ENCODE peak calls at places on chromosome 9, in eight cellular contexts. One of them, this sample, is unnamed.

GRCh38 chr9:133455936-133456335 is 3.8 kb upstream of the CACFD1 start:
- DNase-seq in breast epithelium: no peak
- DNase-seq in GM23338: no peak
- DNase-seq in Peyer's patch: no peak
- DNase-seq in stomach: no peak
- DNase-seq in cardiac muscle cell: no peak
- DNase-seq in testis: no peak
- DNase-seq in endothelial cell of umbilical vein: no peak
- DNase-seq in this sample: no peak

GRCh38 chr9:35186524-35186923 is 24.7 kb downstream of the UNC13B start:
- DNase-seq in cardiac muscle cell: no peak
- DNase-seq in GM23338: no peak
- DNase-seq in Peyer's patch: peak; percentile 60
- DNase-seq in breast epithelium: no peak
- DNase-seq in stomach: no peak
- DNase-seq in testis: no peak
- DNase-seq in endothelial cell of umbilical vein: no peak
- DNase-seq in this sample: no peak

GRCh38 chr9:734831-735511 is 106.5 kb upstream of the DMRT1 start:
- DNase-seq in Peyer's patch: no peak
- DNase-seq in breast epithelium: no peak
- DNase-seq in cardiac muscle cell: no peak
- DNase-seq in endothelial cell of umbilical vein: peak; percentile 98
- DNase-seq in stomach: no peak
- DNase-seq in GM23338: no peak
- DNase-seq in testis: peak; percentile 37
- DNase-seq in this sample: no peak

GRCh38 chr9:72554221-72554641 is 32.8 kb downstream of the TMC1 start:
- DNase-seq in endothelial cell of umbilical vein: peak; percentile 5
- DNase-seq in stomach: no peak
- DNase-seq in Peyer's patch: no peak
- DNase-seq in breast epithelium: no peak
- DNase-seq in testis: no peak
- DNase-seq in GM23338: no peak
- DNase-seq in cardiac muscle cell: no peak
- DNase-seq in this sample: no peak

GRCh38 chr9:95107001-95107749 is 210.3 kb downstream of the FANCC start:
- DNase-seq in breast epithelium: peak; percentile 46
- DNase-seq in GM23338: no peak
- DNase-seq in Peyer's patch: peak; percentile 36
- DNase-seq in endothelial cell of umbilical vein: peak; percentile 83
- DNase-seq in stomach: no peak
- DNase-seq in cardiac muscle cell: no peak
- DNase-seq in testis: peak; percentile 62
- DNase-seq in this sample: peak; percentile 57

GRCh38 chr9:69498430-69498829 is 173.4 kb downstream of the ENTREP1 start:
- DNase-seq in stomach: no peak
- DNase-seq in GM23338: no peak
- DNase-seq in testis: no peak
- DNase-seq in Peyer's patch: no peak
- DNase-seq in endothelial cell of umbilical vein: no peak
- DNase-seq in cardiac muscle cell: no peak
- DNase-seq in breast epithelium: no peak
- DNase-seq in this sample: no peak

GRCh38 chr9:126236273-126236672 is 90.4 kb upstream of the MVB12B start:
- DNase-seq in cardiac muscle cell: no peak
- DNase-seq in stomach: no peak
- DNase-seq in Peyer's patch: no peak
- DNase-seq in breast epithelium: no peak
- DNase-seq in GM23338: no peak
- DNase-seq in endothelial cell of umbilical vein: no peak
- DNase-seq in testis: no peak
- DNase-seq in this sample: no peak

GRCh38 chr9:111925017-111925770 is 28.6 kb downstream of the UGCG start:
- DNase-seq in Peyer's patch: no peak
- DNase-seq in stomach: no peak
- DNase-seq in cardiac muscle cell: no peak
- DNase-seq in GM23338: no peak
- DNase-seq in endothelial cell of umbilical vein: no peak
- DNase-seq in testis: no peak
- DNase-seq in breast epithelium: no peak
- DNase-seq in this sample: no peak

GRCh38 chr9:13500034-13500433 is 220.5 kb upstream of the MPDZ start:
- DNase-seq in breast epithelium: no peak
- DNase-seq in GM23338: no peak
- DNase-seq in endothelial cell of umbilical vein: no peak
- DNase-seq in Peyer's patch: no peak
- DNase-seq in cardiac muscle cell: no peak
- DNase-seq in stomach: no peak
- DNase-seq in testis: no peak
- DNase-seq in this sample: no peak

GRCh38 chr9:98709968-98710965 is 1.5 kb upstream of the GABBR2 start:
- DNase-seq in testis: peak; percentile 30
- DNase-seq in stomach: no peak
- DNase-seq in GM23338: peak; percentile 71
- DNase-seq in endothelial cell of umbilical vein: peak; percentile 34
- DNase-seq in cardiac muscle cell: peak; percentile 77
- DNase-seq in breast epithelium: no peak
- DNase-seq in Peyer's patch: no peak
- DNase-seq in this sample: no peak

GRCh38 chr9:18976368-18977238 is 56.4 kb downstream of the SAXO1 start:
- DNase-seq in endothelial cell of umbilical vein: peak; percentile 21
- DNase-seq in GM23338: no peak
- DNase-seq in stomach: peak; percentile 28
- DNase-seq in cardiac muscle cell: no peak
- DNase-seq in Peyer's patch: no peak
- DNase-seq in testis: no peak
- DNase-seq in breast epithelium: no peak
- DNase-seq in this sample: no peak

GRCh38 chr9:126883636-126884035 is 23.2 kb downstream of the ZBTB34 start:
- DNase-seq in breast epithelium: no peak
- DNase-seq in cardiac muscle cell: no peak
- DNase-seq in testis: no peak
- DNase-seq in stomach: no peak
- DNase-seq in GM23338: no peak
- DNase-seq in endothelial cell of umbilical vein: no peak
- DNase-seq in Peyer's patch: no peak
- DNase-seq in this sample: no peak

GRCh38 chr9:89422151-89422918 is 75.6 kb downstream of the SEMA4D start:
- DNase-seq in breast epithelium: no peak
- DNase-seq in stomach: no peak
- DNase-seq in GM23338: no peak
- DNase-seq in testis: no peak
- DNase-seq in Peyer's patch: no peak
- DNase-seq in cardiac muscle cell: no peak
- DNase-seq in endothelial cell of umbilical vein: no peak
- DNase-seq in this sample: no peak

GRCh38 chr9:6842584-6842947 is 84.8 kb downstream of the KDM4C start:
- DNase-seq in Peyer's patch: no peak
- DNase-seq in GM23338: no peak
- DNase-seq in stomach: no peak
- DNase-seq in cardiac muscle cell: no peak
- DNase-seq in breast epithelium: no peak
- DNase-seq in testis: no peak
- DNase-seq in endothelial cell of umbilical vein: peak; percentile 5
- DNase-seq in this sample: no peak

GRCh38 chr9:87237337-87237736 is 260.3 kb upstream of the DAPK1 start:
- DNase-seq in endothelial cell of umbilical vein: no peak
- DNase-seq in stomach: no peak
- DNase-seq in breast epithelium: no peak
- DNase-seq in testis: no peak
- DNase-seq in cardiac muscle cell: no peak
- DNase-seq in Peyer's patch: no peak
- DNase-seq in GM23338: no peak
- DNase-seq in this sample: no peak

GRCh38 chr9:7185612-7186011 is 427.8 kb downstream of the KDM4C start:
- DNase-seq in cardiac muscle cell: no peak
- DNase-seq in endothelial cell of umbilical vein: peak; percentile 57
- DNase-seq in testis: no peak
- DNase-seq in Peyer's patch: no peak
- DNase-seq in stomach: no peak
- DNase-seq in GM23338: peak; percentile 67
- DNase-seq in breast epithelium: no peak
- DNase-seq in this sample: no peak

GRCh38 chr9:5846501-5846921 is 13.6 kb upstream of the ERMP1 start:
- DNase-seq in endothelial cell of umbilical vein: no peak
- DNase-seq in stomach: no peak
- DNase-seq in Peyer's patch: no peak
- DNase-seq in breast epithelium: no peak
- DNase-seq in testis: no peak
- DNase-seq in GM23338: no peak
- DNase-seq in cardiac muscle cell: no peak
- DNase-seq in this sample: no peak

GRCh38 chr9:123724211-123724831 is 205.6 kb downstream of the DENND1A start:
- DNase-seq in cardiac muscle cell: no peak
- DNase-seq in testis: peak; percentile 47
- DNase-seq in GM23338: peak; percentile 13
- DNase-seq in Peyer's patch: no peak
- DNase-seq in stomach: no peak
- DNase-seq in endothelial cell of umbilical vein: peak; percentile 37
- DNase-seq in breast epithelium: no peak
- DNase-seq in this sample: no peak
- TF ChIP-seq CTCF in cardiac muscle cell: peak; percentile 42
- TF ChIP-seq CTCF in testis: no peak
- TF ChIP-seq CTCF in GM23338: peak; percentile 46
- TF ChIP-seq CTCF in Peyer's patch: no peak
- TF ChIP-seq CTCF in stomach: no peak
- TF ChIP-seq CTCF in endothelial cell of umbilical vein: peak; percentile 9
- TF ChIP-seq CTCF in breast epithelium: no peak
- TF ChIP-seq CTCF in this sample: no peak

DNA sequence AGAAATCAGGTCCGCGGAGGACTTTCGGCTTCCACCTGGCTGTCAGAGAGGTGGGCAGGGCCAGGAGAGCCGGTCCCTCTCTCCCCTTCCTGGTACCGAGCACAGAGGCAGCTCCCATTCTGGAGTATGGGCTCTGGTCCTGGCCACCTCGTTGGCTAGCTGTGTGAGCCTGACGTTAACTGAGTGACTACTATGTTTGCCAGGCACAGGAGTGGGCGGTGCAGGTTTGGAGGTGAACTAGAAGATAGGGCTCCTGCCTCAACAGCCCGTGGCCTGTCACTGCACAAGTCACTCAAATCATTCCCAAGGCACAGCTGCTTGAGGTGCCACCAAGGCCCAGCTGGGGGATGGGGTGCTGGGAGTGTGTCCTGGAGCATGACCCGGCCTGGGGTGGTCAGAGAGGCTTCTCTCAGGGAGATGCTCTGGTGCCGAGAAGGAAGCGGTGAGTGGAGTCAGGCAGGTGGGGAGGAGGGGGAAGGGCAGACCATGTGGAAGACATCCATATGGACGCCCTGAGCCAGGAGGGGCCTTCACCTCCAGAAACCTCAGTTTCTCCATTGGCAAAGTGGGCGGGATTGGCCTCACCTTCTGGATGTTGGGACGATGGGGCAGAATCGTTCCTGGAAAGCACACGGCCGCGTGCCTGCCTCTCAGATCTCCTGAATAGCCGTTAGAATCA is 39.5 kb downstream of the NCS1 start:
- DNase-seq in Peyer's patch: no peak
- DNase-seq in cardiac muscle cell: no peak
- DNase-seq in GM23338: no peak
- DNase-seq in endothelial cell of umbilical vein: no peak
- DNase-seq in breast epithelium: no peak
- DNase-seq in stomach: no peak
- DNase-seq in testis: no peak
- DNase-seq in this sample: no peak
- H3K27ac ChIP-seq in Peyer's patch: no peak overlapping the region
- H3K27ac ChIP-seq in cardiac muscle cell: peak overlapping the region; percentile 63
- H3K27ac ChIP-seq in GM23338: no peak overlapping the region
- H3K27ac ChIP-seq in endothelial cell of umbilical vein: no peak overlapping the region
- H3K27ac ChIP-seq in breast epithelium: no peak overlapping the region
- H3K27ac ChIP-seq in stomach: peak overlapping the region; percentile 51
- H3K27ac ChIP-seq in testis: no peak overlapping the region
- H3K27ac ChIP-seq in this sample: no peak overlapping the region

DNA sequence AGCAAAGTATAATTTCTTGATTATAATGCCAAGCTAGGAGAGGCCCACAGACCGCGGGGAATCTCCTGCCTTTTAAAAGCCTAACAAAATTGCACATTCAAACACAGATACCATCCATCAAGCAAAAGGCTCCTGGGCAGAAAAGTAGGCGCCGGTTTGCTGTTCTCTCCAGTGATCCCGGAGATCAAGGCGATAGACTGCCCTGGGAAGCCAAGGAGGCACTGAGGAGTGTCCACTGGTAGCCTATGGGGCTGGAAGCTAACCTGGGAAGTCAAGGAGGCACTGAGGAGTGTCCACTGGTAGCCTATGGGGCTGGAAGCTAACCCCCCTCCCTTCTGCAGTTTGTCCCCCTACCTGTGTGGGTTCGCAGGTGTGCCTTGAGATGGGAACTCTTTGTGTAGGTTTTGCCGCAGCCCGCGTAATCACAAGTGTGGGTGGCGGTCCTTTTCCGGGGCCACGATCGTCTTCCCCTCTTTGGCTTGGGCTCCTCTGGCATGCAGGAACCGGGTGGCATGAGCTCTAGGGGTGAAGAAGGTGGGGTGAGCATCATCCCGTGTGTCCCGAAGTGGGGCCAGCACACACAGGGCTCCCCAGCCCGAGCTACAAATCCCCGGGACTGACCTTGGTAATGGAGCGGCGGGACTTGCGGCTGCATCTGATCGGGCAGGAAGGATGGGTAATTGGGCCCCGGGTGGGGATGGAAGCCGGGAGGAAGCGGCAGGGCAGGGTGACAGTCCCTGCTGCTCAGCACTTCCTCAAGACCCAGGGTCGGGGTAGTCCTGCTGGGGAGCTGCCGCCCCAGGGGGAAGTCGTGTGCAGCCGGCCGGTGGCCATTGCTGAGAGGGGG is 2.7 kb downstream of the KLF4 start:
- DNase-seq in endothelial cell of umbilical vein: no peak
- DNase-seq in Peyer's patch: peak; percentile 52
- DNase-seq in cardiac muscle cell: no peak
- DNase-seq in breast epithelium: no peak
- DNase-seq in testis: no peak
- DNase-seq in GM23338: peak; percentile 61
- DNase-seq in stomach: peak; percentile 27
- DNase-seq in this sample: no peak
- H3K4me3 ChIP-seq in endothelial cell of umbilical vein: peak overlapping the region; percentile 5
- H3K4me3 ChIP-seq in Peyer's patch: no peak overlapping the region
- H3K4me3 ChIP-seq in cardiac muscle cell: no peak overlapping the region
- H3K4me3 ChIP-seq in breast epithelium: peak overlapping the region; percentile 93
- H3K4me3 ChIP-seq in testis: peak overlapping the region; percentile 91
- H3K4me3 ChIP-seq in GM23338: peak overlapping the region; percentile 70
- H3K4me3 ChIP-seq in stomach: peak overlapping the region; percentile 64
- H3K4me3 ChIP-seq in this sample: peak overlapping the region; percentile 56

DNA sequence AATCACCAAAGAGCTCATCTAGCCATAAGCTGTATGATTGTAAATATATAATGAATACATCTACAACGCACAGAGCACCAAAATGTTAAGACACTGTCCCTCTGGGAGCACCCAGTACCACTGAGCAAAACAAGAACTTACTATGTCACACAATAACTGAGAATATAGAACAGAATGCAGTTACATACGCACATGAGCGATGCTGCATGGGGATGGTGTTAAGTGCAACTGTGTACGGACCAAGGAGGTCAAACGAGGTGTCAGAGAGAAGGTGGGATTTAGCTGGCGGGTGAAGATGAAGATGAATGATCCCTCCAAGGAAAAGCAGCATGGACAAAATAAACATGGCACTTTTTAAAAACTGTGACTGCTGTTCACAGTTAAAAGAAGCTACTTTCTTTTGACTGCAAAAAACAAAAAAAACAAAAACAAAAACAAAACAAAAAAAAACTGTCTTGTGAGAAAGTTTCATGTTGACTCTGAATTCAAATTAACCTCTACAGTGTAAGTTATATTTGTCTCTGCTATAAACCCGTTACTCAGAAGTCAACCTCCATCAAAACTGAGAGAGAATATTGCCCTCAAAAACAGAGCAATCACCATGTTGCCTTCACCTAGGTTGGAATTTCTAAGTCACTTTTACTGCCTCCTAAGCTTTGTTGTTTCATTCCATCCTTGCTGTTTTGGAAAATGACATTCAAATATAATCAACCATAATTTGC is 169.6 kb upstream of the GNA14 start:
- DNase-seq in cardiac muscle cell: no peak
- DNase-seq in GM23338: no peak
- DNase-seq in endothelial cell of umbilical vein: no peak
- DNase-seq in testis: no peak
- DNase-seq in stomach: no peak
- DNase-seq in Peyer's patch: no peak
- DNase-seq in breast epithelium: no peak
- DNase-seq in this sample: no peak
- TF ChIP-seq CTCF in cardiac muscle cell: no peak
- TF ChIP-seq CTCF in GM23338: no peak
- TF ChIP-seq CTCF in endothelial cell of umbilical vein: no peak
- TF ChIP-seq CTCF in testis: no peak
- TF ChIP-seq CTCF in stomach: no peak
- TF ChIP-seq CTCF in Peyer's patch: no peak
- TF ChIP-seq CTCF in breast epithelium: no peak
- TF ChIP-seq CTCF in this sample: no peak